ENCODE peak calls at places on chromosomes 3 and 15, in four cellular contexts. Q is neural progenitor cell, R is H54, M is hypothalamus. G is an unnamed sample.

GRCh38 chr3:176961916-176962315 is 235.4 kb downstream of the TBL1XR1 start:
- DNase-seq in M (no peak), R (no peak), Q (no peak), G (no peak)

GRCh38 chr3:25547928-25548327 is 116.8 kb downstream of the TOP2B start:
- DNase-seq in R (no peak), M (no peak), Q (no peak), G (no peak)

GRCh38 chr15:76342046-76342381 is 5.4 kb downstream of the ISL2 start:
- DNase-seq in R (no peak), Q (peak; percentile 48), M (no peak), G (no peak)

GRCh38 chr3:196127308-196128040 is 45.6 kb upstream of the TFRC start:
- DNase-seq in M (no peak), R (no peak), Q (no peak), G (no peak)

GRCh38 chr3:46707601-46708011 is 6.4 kb downstream of the TMIE start:
- DNase-seq in M (no peak), R (no peak), Q (no peak), G (no peak)

GRCh38 chr15:78988361-78988911 is 43.6 kb upstream of the CTSH start:
- DNase-seq in R (peak; percentile 85), Q (no peak), M (peak; percentile 34), G (peak; percentile 84)

GRCh38 chr3:13009946-13010315 is 63.3 kb downstream of the IQSEC1 start:
- DNase-seq in M (no peak), R (no peak), Q (no peak), G (no peak)

GRCh38 chr3:66472313-66473134 is 28.3 kb downstream of the LRIG1 start:
- DNase-seq in M (no peak), R (peak; percentile 63), Q (no peak), G (no peak)

GRCh38 chr3:150055332-150055731 is 84.6 kb upstream of the PFN2 start:
- DNase-seq in Q (no peak), M (no peak), R (no peak), G (no peak)

GRCh38 chr15:68430471-68431036 is 1.4 kb downstream of the ITGA11 start:
- DNase-seq in M (no peak), R (no peak), Q (no peak), G (no peak)

GRCh38 chr3:114336122-114336697 is 42.4 kb downstream of the TIGIT start:
- DNase-seq in M (no peak), R (no peak), Q (no peak), G (no peak)

GRCh38 chr3:13105851-13106250 is 32.6 kb upstream of the IQSEC1 start:
- DNase-seq in M (no peak), R (no peak), Q (no peak), G (no peak)

G was measured in pons.